ENCODE peak calls at places on chromosomes 13 and 19, in seven cellular contexts. H is AG09319, N is ascending aorta, S is body of pancreas, M is GM20000, R is tibial artery, D is H9. V is an unnamed sample.

GRCh38 chr13:109494955-109495354 is 291.4 kb downstream of the IRS2 start:
- DNase-seq in H (no peak), S (no peak), N (no peak), D (no peak), R (no peak), M (no peak), V (no peak)

GRCh38 chr19:48501961-48502719 is 9.5 kb downstream of the LMTK3 start:
- DNase-seq in H (no peak), N (peak), R (peak), M (peak), S (peak), D (peak), V (no peak)

GRCh38 chr19:31099470-31100190 is 249.6 kb downstream of the TSHZ3 start:
- DNase-seq in S (no peak), N (no peak), R (no peak), H (peak), D (no peak), M (no peak), V (no peak)

GRCh38 chr13:110322126-110322827 is 15.2 kb downstream of the COL4A2 start:
- DNase-seq in M (no peak), S (no peak), D (peak), R (peak), H (no peak), N (no peak), V (no peak)

GRCh38 chr13:46751811-46752635 is 44.9 kb downstream of the ESD start:
- DNase-seq in S (peak), D (no peak), N (no peak), R (no peak), M (peak), H (no peak), V (no peak)

GRCh38 chr19:30130356-30131122 is 188.5 kb downstream of the URI1 start:
- DNase-seq in M (no peak), D (no peak), S (no peak), H (no peak), N (no peak), R (no peak), V (no peak)

GRCh38 chr13:106520205-106521004 is 15.1 kb downstream of the EFNB2 start:
- DNase-seq in R (no peak), S (no peak), N (no peak), M (no peak), H (no peak), D (no peak), V (no peak)

GRCh38 chr13:106484755-106485193 is 50.7 kb downstream of the EFNB2 start:
- DNase-seq in S (no peak), D (no peak), N (no peak), M (no peak), H (no peak), R (peak), V (no peak)

GRCh38 chr13:32039056-32039455 is 7.5 kb downstream of the FRY start:
- DNase-seq in M (no peak), D (no peak), H (no peak), S (no peak), R (no peak), N (no peak), V (no peak)

GRCh38 chr19:7292950-7293794 is 1.0 kb downstream of the INSR start:
- DNase-seq in S (peak), H (no peak), M (peak), D (peak), N (no peak), R (peak), V (no peak)

GRCh38 chr13:93655132-93655531 is 428.5 kb downstream of the GPC6 start:
- DNase-seq in N (no peak), S (no peak), R (no peak), H (no peak), M (no peak), D (no peak), V (no peak)

GRCh38 chr13:100306444-100306999 is 217.6 kb downstream of the PCCA start:
- DNase-seq in N (no peak), D (no peak), R (no peak), H (no peak), S (no peak), M (no peak), V (no peak)

GRCh38 chr19:42301646-42302204 is at the start of gene PRR19:
- DNase-seq in N (no peak), M (no peak), R (no peak), D (no peak), H (no peak), S (no peak), V (no peak)

GRCh38 chr13:112955956-112956355 is 13.1 kb upstream of the MCF2L start:
- DNase-seq in H (no peak), N (no peak), S (no peak), D (no peak), R (peak), M (no peak), V (no peak)

GRCh38 chr13:114259974-114260373 is 21.4 kb upstream of the UPF3A start:
- DNase-seq in N (no peak), R (no peak), D (no peak), M (no peak), S (peak), H (no peak), V (no peak)

GRCh38 chr19:2214253-2214652 is 21.9 kb downstream of the PLEKHJ1 start:
- DNase-seq in N (no peak), R (no peak), D (no peak), H (no peak), M (no peak), S (no peak), V (no peak)

GRCh38 chr19:6667114-6667627 is 2.8 kb downstream of the TNFSF14 start:
- DNase-seq in S (no peak), R (no peak), M (no peak), H (no peak), D (no peak), N (no peak), V (no peak)

GRCh38 chr19:44746946-44747738 is 1.4 kb upstream of the BCL3 start:
- DNase-seq in R (peak), N (peak), H (peak), S (peak), M (peak), D (peak), V (peak)

GRCh38 chr19:54928299-54928698 is 19.0 kb downstream of the NLRP7 start:
- DNase-seq in N (no peak), D (no peak), M (no peak), H (no peak), R (no peak), S (no peak), V (no peak)

GRCh38 chr13:77660841-77661250 is 36.6 kb upstream of the SLAIN1 start:
- DNase-seq in R (no peak), D (no peak), H (no peak), M (no peak), N (no peak), S (no peak), V (peak)

GRCh38 chr13:36344173-36344572 is 2.0 kb downstream of the SPART start:
- DNase-seq in H (peak), S (no peak), D (no peak), R (no peak), M (no peak), N (no peak), V (no peak)

GRCh38 chr13:98216135-98216565 is 39.1 kb upstream of the RNF113B start:
- DNase-seq in S (peak), R (peak), H (no peak), M (no peak), D (no peak), N (no peak), V (no peak)

GRCh38 chr19:28463493-28464053 is 749.4 kb downstream of the UQCRFS1 start:
- DNase-seq in N (no peak), D (no peak), S (no peak), R (no peak), M (no peak), H (no peak), V (no peak)

GRCh38 chr13:33125821-33126570 is 109.8 kb downstream of the KL start:
- DNase-seq in N (no peak), R (peak), H (peak), M (no peak), D (peak), S (peak), V (no peak)

GRCh38 chr13:66657165-66657895 is 572.8 kb downstream of the PCDH9 start:
- DNase-seq in H (peak), M (no peak), N (no peak), S (peak), D (no peak), R (no peak), V (no peak)

GRCh38 chr19:41341669-41342490 is 11.8 kb downstream of the TGFB1 start:
- DNase-seq in D (peak), R (no peak), H (no peak), N (no peak), M (no peak), S (peak), V (no peak)

GRCh38 chr19:50025794-50026549 is at the start of gene ZNF473:
- DNase-seq in H (peak), M (peak), S (peak), D (peak), N (peak), R (peak), V (peak)

GRCh38 chr19:14507704-14508246 is 10.4 kb downstream of the DNAJB1 start:
- DNase-seq in N (no peak), R (no peak), S (no peak), H (no peak), M (no peak), D (no peak), V (no peak)

GRCh38 chr19:40605201-40605971 is 4.2 kb downstream of the LTBP4 start:
- DNase-seq in R (peak), M (peak), S (peak), D (peak), H (no peak), N (no peak), V (no peak)

DNA sequence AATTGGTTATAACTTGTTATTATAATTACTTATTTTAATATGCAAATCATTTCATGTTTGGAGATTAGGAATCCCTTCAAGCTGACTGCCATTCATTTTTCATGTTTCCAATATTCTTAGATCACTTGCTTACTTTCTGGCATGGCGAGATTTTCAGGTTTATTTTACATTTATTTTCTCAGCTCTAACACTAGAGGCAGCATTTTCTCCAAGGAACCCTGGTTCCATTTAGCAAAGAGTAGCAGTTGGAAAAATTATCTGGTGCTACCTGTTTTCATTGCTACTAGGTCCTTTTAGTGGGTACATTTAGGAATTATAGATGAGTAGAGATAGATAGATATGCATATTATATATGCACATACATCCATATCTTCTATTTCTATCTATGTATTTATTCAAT is 90.9 kb upstream of the TRPC4 start:
- DNase-seq in D (no peak), H (no peak), R (no peak), N (no peak), S (no peak), M (no peak), V (no peak)
- TF ChIP-seq CTCF in D (peak), H (no peak), R (no peak), N (no peak), S (no peak), M (no peak), V (peak)

GRCh38 chr19:22882797-22883196 is 50.7 kb downstream of the ZNF723 start:
- DNase-seq in N (no peak), S (no peak), M (no peak), H (no peak), D (no peak), R (no peak), V (no peak)
- TF ChIP-seq CTCF in N (peak), S (no peak), M (no peak), H (no peak), D (peak), R (peak), V (no peak)

GRCh38 chr19:34120846-34121639 is 51.3 kb upstream of the LSM14A start:
- DNase-seq in H (no peak), M (peak), D (peak), N (no peak), R (no peak), S (peak), V (no peak)
- TF ChIP-seq CTCF in H (peak), M (peak), D (peak), N (peak), R (peak), S (peak), V (peak)

DNA sequence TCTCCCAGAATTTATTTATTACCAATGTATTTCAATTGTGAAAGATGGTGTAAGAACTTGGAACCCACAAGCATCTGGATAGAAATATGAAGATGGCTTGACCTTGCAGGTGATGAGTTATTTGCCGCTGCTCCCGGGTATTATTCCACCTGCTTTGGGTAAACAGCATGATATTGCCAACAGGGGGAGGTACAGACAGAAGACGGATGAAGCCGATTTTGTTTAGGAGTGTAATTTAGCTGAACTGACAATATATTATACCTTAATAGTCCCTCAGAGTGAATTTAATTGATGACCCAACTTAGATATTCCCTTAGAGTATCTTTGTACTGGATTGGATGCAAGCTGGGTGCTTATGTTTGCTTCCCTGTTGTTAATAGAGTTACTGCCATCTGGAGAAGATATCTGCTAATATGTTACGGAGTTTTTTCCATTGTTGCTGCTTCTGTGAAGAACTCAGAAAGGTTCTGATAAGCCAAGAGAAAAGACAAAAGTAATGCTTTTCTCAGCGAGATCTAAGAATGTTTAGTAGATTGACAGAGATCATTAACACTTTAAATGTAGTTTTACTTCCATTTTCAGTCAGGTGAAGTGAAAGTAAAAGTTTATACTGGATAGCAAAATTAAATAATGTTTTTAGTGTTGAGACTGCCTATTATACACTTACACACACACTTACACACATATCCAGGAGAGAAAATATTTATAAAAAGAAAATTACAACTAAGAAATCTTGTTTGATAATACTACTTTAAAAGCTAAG is 2220.8 kb upstream of the PCDH20 start:
- DNase-seq in S (peak), N (no peak), M (peak), D (no peak), H (no peak), R (no peak), V (no peak)
- TF ChIP-seq CTCF in S (no peak), N (no peak), M (no peak), D (peak), H (no peak), R (no peak), V (peak)

GRCh38 chr19:17748884-17749638 is 2.2 kb upstream of the FCHO1 start:
- DNase-seq in R (no peak), H (no peak), N (no peak), M (no peak), D (no peak), S (no peak), V (no peak)
- TF ChIP-seq CTCF in R (no peak), H (no peak), N (no peak), M (no peak), D (no peak), S (no peak), V (no peak)

GRCh38 chr19:43662487-43662886 is 7.5 kb downstream of the PLAUR start:
- DNase-seq in S (no peak), D (peak), N (no peak), M (no peak), H (no peak), R (no peak), V (no peak)
- TF ChIP-seq CTCF in S (no peak), D (peak), N (peak), M (no peak), H (peak), R (no peak), V (peak)

GRCh38 chr13:67725999-67726398 is 495.9 kb upstream of the PCDH9 start:
- DNase-seq in N (no peak), R (no peak), S (no peak), M (no peak), H (no peak), D (no peak), V (no peak)

DNA sequence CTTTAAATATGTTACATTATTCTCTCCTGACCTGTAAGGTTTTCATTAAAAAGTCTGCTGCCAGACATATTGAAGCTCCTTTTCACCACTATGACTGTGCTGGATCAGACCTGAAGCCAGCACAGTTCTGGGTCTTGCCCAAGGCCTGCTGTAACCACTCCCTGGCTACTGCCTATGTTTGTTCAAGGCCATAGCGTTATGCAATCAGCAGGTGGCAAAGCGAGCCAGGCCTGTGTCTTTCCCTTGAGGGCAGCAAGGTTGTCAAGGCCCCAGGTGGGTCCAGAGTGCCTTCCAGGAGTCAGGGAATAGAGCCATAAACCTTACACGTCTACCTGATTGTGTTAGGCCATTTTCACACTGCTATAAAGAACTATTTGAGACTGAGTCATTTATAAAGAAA is 496.8 kb upstream of the PCDH9 start:
- DNase-seq in N (no peak), S (no peak), R (no peak), H (no peak), D (no peak), M (no peak), V (no peak)
- TF ChIP-seq CTCF in N (no peak), S (no peak), R (no peak), H (no peak), D (no peak), M (no peak), V (no peak)

DNA sequence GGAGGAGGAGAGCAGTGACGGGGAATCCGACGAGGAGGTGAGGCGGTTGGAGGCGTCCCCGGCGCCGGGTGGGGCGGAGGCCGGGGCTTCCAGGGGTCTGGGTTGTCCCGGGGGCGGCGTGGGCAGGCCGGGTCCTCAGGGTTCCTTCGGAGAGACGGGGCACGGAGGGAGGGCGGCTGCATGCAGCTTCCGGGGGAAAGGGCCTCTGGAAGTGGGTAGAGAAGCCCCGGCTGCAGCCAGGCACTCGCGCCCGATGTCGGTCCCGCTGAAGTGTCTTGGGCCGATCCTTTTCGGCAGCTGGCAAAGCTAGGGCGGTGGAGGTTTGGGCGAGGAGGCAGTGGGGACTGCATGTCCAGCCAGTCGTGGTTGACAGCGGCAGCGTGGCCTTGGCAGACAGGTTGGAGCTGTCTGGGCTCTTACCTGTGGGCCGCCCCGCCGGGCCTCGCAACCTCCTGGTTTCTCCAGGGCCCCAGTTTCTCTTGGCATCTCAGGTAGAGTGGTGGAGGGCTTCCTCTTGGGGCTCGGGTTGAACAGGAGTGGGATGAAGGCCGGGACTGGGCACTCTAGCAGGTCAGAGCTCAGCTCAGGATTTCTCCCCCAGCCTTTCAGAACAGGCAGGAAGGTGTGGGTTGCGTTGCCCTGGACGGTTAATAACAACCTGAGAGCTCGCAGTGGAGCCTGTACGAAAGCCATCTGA is 690 bp downstream of the KMT2B start:
- DNase-seq in N (no peak), M (peak), D (no peak), R (no peak), H (no peak), S (peak), V (no peak)
- TF ChIP-seq CTCF in N (no peak), M (no peak), D (no peak), R (no peak), H (no peak), S (no peak), V (no peak)